ENCODE peak calls at places on chromosomes 16 and 17, in seven cellular contexts. V is adrenal gland, T is stomach, Y is HCT116, Z is prostate gland, L is transverse colon, X is body of pancreas. R is an unnamed sample.

GRCh38 chr17:29124931-29125270 is 55.3 kb downstream of the MYO18A start:
- DNase-seq in V (peak; percentile 65), T (peak; percentile 96), Y (no peak), Z (no peak), L (peak; percentile 80), X (peak; percentile 82), R (no peak)

GRCh38 chr16:83533193-83533592 is 274.6 kb upstream of the HSBP1 start:
- DNase-seq in V (no peak), T (no peak), Y (no peak), Z (peak; percentile 51), L (no peak), X (no peak), R (no peak)

GRCh38 chr16:1584926-1585487 is 26.9 kb downstream of the IFT140 start:
- DNase-seq in V (no peak), T (no peak), Y (no peak), Z (no peak), L (no peak), X (no peak), R (no peak)

GRCh38 chr17:17125136-17126084 is 80.7 kb downstream of the PLD6 start:
- DNase-seq in V (no peak), T (no peak), Y (no peak), Z (no peak), L (no peak), X (no peak), R (peak; percentile 55)

GRCh38 chr16:30783280-30784109 is 3.5 kb downstream of the ZNF629 start:
- DNase-seq in V (no peak), T (no peak), Y (no peak), Z (no peak), L (no peak), X (no peak), R (no peak)

GRCh38 chr16:30541502-30542329 is 7.1 kb upstream of the ZNF747 start:
- DNase-seq in V (no peak), T (peak; percentile 80), Y (no peak), Z (no peak), L (peak; percentile 69), X (peak; percentile 28), R (no peak)

GRCh38 chr17:4998666-4999428 is 1.1 kb downstream of the KIF1C start:
- DNase-seq in V (no peak), T (peak; percentile 53), Y (no peak), Z (no peak), L (peak; percentile 65), X (peak; percentile 54), R (no peak)

GRCh38 chr17:55417411-55418268 is 4.0 kb downstream of the MMD start:
- DNase-seq in V (no peak), T (no peak), Y (no peak), Z (no peak), L (no peak), X (no peak), R (no peak)

GRCh38 chr17:78013683-78014467 is 55.4 kb downstream of the TNRC6C start:
- DNase-seq in V (peak; percentile 54), T (peak; percentile 40), Y (peak; percentile 54), Z (peak; percentile 62), L (peak; percentile 48), X (peak; percentile 61), R (no peak)

GRCh38 chr16:1991135-1991551 is 1.4 kb downstream of the SYNGR3 start:
- DNase-seq in V (no peak), T (peak; percentile 51), Y (no peak), Z (no peak), L (peak; percentile 79), X (no peak), R (peak; percentile 90)

DNA sequence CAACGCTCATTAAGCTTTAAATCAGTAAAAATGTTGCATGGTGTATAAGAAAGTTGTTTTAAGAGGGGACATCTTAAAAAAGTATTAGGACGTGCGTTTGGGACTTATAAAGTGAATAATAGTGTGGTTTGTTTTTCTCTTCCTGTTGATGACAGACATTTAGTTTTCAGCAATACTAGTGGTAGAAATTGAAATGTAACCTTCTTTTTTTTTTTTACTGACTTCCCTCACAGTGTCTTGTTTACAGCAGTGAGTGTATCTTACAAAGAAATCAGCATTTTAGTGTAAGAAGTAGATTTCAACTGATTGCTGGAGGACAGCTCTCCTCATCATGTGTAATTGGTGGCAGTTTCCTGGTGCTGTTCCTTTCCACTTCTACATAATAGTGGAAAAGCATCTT is 39.6 kb downstream of the CYLD start:
- DNase-seq in V (no peak), T (no peak), Y (no peak), Z (no peak), L (no peak), X (no peak), R (no peak)
- TF ChIP-seq CTCF in V (no peak), T (no peak), Y (no peak), Z (no peak), L (no peak), X (no peak), R (no peak)

GRCh38 chr16:11252482-11252931 is 3.5 kb downstream of the SOCS1 start:
- DNase-seq in V (no peak), T (no peak), Y (no peak), Z (no peak), L (no peak), X (no peak), R (no peak)

GRCh38 chr16:11250091-11250785 is 5.8 kb downstream of the SOCS1 start:
- DNase-seq in V (no peak), T (no peak), Y (no peak), Z (no peak), L (no peak), X (no peak), R (no peak)

GRCh38 chr16:11253009-11253994 is 2.7 kb downstream of the SOCS1 start:
- DNase-seq in V (no peak), T (no peak), Y (no peak), Z (no peak), L (no peak), X (no peak), R (no peak)

GRCh38 chr16:11250786-11251524 is 5.0 kb downstream of the SOCS1 start:
- DNase-seq in V (no peak), T (no peak), Y (no peak), Z (no peak), L (no peak), X (no peak), R (no peak)

DNA sequence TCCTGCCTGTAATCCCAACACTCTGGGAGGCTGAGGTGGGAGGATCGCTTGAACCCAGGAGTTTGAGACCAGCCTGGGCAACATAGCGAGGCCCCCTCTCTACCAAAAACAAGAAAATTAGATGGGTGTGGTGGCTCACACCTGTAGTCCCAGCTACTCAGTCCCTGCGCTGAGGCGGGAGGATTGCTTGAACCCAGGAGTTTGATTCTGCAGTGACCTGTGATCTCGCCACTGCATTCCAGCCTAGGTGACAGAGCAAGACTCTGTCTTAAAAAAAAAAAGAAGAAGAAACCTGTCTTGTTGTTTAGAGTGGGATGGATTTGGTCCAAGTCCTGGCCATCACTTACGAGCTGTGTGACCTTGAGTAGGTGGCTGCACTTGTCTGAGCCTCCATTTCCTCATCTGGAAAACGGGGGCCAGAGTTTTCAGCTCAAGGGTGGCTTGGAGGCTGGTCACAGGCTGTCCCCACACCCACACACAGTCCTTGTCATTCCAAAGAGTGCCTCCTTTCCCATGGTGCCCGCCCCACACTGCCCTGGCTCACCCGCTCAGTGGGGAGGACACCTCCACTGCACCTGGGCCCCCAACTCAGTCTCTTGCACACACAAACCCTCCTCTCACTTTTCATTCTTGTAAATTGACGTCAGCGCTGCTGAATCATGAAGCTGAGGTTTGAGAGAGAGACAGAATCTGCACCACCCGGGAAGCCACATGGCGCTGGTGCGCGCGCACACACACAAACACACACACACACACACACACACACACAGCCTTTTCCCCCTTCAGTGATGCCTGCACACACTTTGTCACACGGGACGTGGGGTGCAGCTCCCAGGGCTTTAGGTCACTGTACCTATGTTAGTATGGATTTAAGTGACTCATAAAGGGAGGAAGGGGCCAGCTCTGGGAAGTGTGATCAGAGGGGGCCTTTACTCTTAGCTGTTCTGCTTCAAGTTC is 4.2 kb downstream of the SOCS1 start:
- DNase-seq in V (no peak), T (peak; percentile 42), Y (no peak), Z (no peak), L (peak; percentile 41), X (no peak), R (peak; percentile 85)
- TF ChIP-seq POLR2A in V (no peak), T (no peak), Y (no peak), Z (no peak), L (no peak), X (no peak), R (no peak)

GRCh38 chr17:38452719-38453118 is 24.5 kb downstream of the ARHGAP23 start:
- DNase-seq in V (no peak), T (no peak), Y (no peak), Z (no peak), L (no peak), X (no peak), R (no peak)
- H3K4me1 ChIP-seq in V (peaks cover 21% of the 10 kb centered on the region), T (peaks cover 18% of the 10 kb centered on the region), Y (peaks cover 81% of the 10 kb centered on the region), Z (peaks cover 5% of the 10 kb centered on the region), L (peaks cover 10% of the 10 kb centered on the region), X (no peaks in the 10 kb centered on the region), R (peaks cover 58% of the 10 kb centered on the region)

GRCh38 chr17:67272312-67273050 is 27.5 kb upstream of the HELZ start:
- DNase-seq in V (no peak), T (no peak), Y (no peak), Z (no peak), L (no peak), X (no peak), R (no peak)
- TF ChIP-seq CTCF in V (no peak), T (no peak), Y (peak; percentile 59), Z (no peak), L (no peak), X (no peak), R (no peak)

R was measured in spleen.